ENCODE peak calls at places on chromosomes 5 and 9, in seven cellular contexts. R is SJSA1, J is MV-4-11, I is NT2/D1, F is ovary, N is SJCRH30, X is Karpas-422. A is an unnamed sample.
A peak's percentile ranks its signal among the peaks of the same experiment; 100 is the strongest.

GRCh38 chr5:144011348-144011861 is 159.1 kb downstream of the YIPF5 start:
- DNase-seq in J (no peak), F (no peak), X (no peak), N (no peak), I (peak; percentile 2), R (no peak), A (no peak)

GRCh38 chr5:756171-756570 is 28.4 kb downstream of the ZDHHC11B start:
- DNase-seq in J (no peak), F (no peak), N (no peak), X (peak; percentile 15), R (no peak), I (no peak), A (peak; percentile 76)

GRCh38 chr5:151703780-151704179 is 17.1 kb upstream of the SPARC start:
- DNase-seq in X (no peak), I (no peak), N (no peak), R (no peak), J (no peak), F (no peak), A (no peak)

GRCh38 chr9:34158362-34158869 is 20.4 kb upstream of the UBAP1 start:
- DNase-seq in F (no peak), J (peak; percentile 76), N (no peak), I (no peak), X (no peak), R (peak; percentile 84), A (peak; percentile 86)

GRCh38 chr9:128341435-128341849 is 1.1 kb downstream of the SLC27A4 start:
- DNase-seq in X (peak; percentile 91), F (peak; percentile 51), R (peak; percentile 64), J (peak; percentile 58), N (peak; percentile 83), I (no peak), A (peak; percentile 74)

GRCh38 chr5:151631941-151632340 is 40.8 kb upstream of the FAT2 start:
- DNase-seq in F (no peak), R (no peak), J (no peak), I (no peak), X (no peak), N (no peak), A (no peak)

GRCh38 chr9:91062281-91062680 is 260.7 kb downstream of the SYK start:
- DNase-seq in J (no peak), R (no peak), I (no peak), N (no peak), F (no peak), X (no peak), A (no peak)

GRCh38 chr9:7115606-7116005 is 357.8 kb downstream of the KDM4C start:
- DNase-seq in X (no peak), F (no peak), J (no peak), R (no peak), I (no peak), N (peak; percentile 4), A (no peak)

GRCh38 chr5:151659001-151659754 is 27.5 kb downstream of the SPARC start:
- DNase-seq in F (peak; percentile 92), X (peak; percentile 91), N (peak; percentile 79), I (peak; percentile 77), R (peak; percentile 88), J (peak; percentile 74), A (peak; percentile 88)

GRCh38 chr9:10396641-10397040 is 216.2 kb downstream of the PTPRD start:
- DNase-seq in I (no peak), R (no peak), N (no peak), J (no peak), X (no peak), F (no peak), A (no peak)

GRCh38 chr9:93183663-93184438 is at the start of gene WNK2:
- DNase-seq in I (no peak), F (peak; percentile 60), R (no peak), J (no peak), X (no peak), N (no peak), A (no peak)

GRCh38 chr9:109883623-109884022 is 103.6 kb downstream of the PALM2AKAP2 start:
- DNase-seq in X (no peak), N (no peak), I (no peak), J (no peak), R (no peak), F (no peak), A (no peak)

GRCh38 chr9:127463891-127464290 is 12.6 kb downstream of the LRSAM1 start:
- DNase-seq in F (no peak), J (no peak), N (peak; percentile 65), I (no peak), R (peak; percentile 52), X (no peak), A (no peak)

GRCh38 chr5:78512440-78512839 is 136.1 kb downstream of the LHFPL2 start:
- DNase-seq in X (peak; percentile 76), I (no peak), N (no peak), R (no peak), F (no peak), J (no peak), A (no peak)

GRCh38 chr5:140926903-140927573 is 939 bp downstream of the PCDHAC1 start:
- DNase-seq in R (no peak), N (no peak), J (no peak), I (peak; percentile 18), F (peak; percentile 39), X (no peak), A (peak; percentile 36)

GRCh38 chr9:98860871-98861293 is 53.4 kb downstream of the GALNT12 start:
- DNase-seq in F (peak; percentile 66), J (peak; percentile 39), R (peak; percentile 58), I (peak; percentile 18), X (no peak), N (peak; percentile 81), A (no peak)

GRCh38 chr5:91125916-91126315 is 257.2 kb downstream of the ARRDC3 start:
- DNase-seq in I (no peak), X (no peak), N (no peak), J (no peak), R (no peak), F (no peak), A (no peak)

GRCh38 chr5:157004893-157005551 is 42.0 kb upstream of the TIMD4 start:
- DNase-seq in J (no peak), X (no peak), I (no peak), N (no peak), R (no peak), F (no peak), A (no peak)

GRCh38 chr5:45385321-45386058 is 310.7 kb downstream of the HCN1 start:
- DNase-seq in R (no peak), I (no peak), X (no peak), F (no peak), J (peak; percentile 44), N (peak; percentile 31), A (no peak)

GRCh38 chr5:106269252-106269843 is 1401.4 kb downstream of the EFNA5 start:
- DNase-seq in F (no peak), I (no peak), R (peak; percentile 25), N (no peak), J (no peak), X (no peak), A (no peak)

GRCh38 chr9:108056083-108056804 is 566.7 kb upstream of the KLF4 start:
- DNase-seq in I (no peak), F (no peak), J (peak; percentile 29), N (no peak), X (no peak), R (peak; percentile 38), A (no peak)

GRCh38 chr5:55232985-55233928 is at the start of gene CCNO:
- DNase-seq in J (peak; percentile 5), F (peak; percentile 81), R (peak; percentile 77), I (no peak), X (peak; percentile 95), N (peak; percentile 70), A (peak; percentile 72)

GRCh38 chr9:14515564-14516198 is 177.6 kb downstream of the ZDHHC21 start:
- DNase-seq in F (no peak), R (no peak), I (peak; percentile 52), X (no peak), N (peak; percentile 96), J (no peak), A (peak; percentile 17)

GRCh38 chr5:22372376-22372775 is 480.8 kb downstream of the CDH12 start:
- DNase-seq in J (no peak), R (peak; percentile 26), I (no peak), F (no peak), X (no peak), N (peak; percentile 50), A (no peak)

GRCh38 chr5:17803976-17804375 is 169.7 kb downstream of the TAF11L14 start:
- DNase-seq in R (no peak), X (no peak), F (no peak), J (no peak), N (no peak), I (no peak), A (no peak)

GRCh38 chr9:108014353-108014752 is 524.8 kb upstream of the KLF4 start:
- DNase-seq in I (no peak), X (no peak), R (no peak), F (no peak), N (no peak), J (no peak), A (no peak)

GRCh38 chr5:15522141-15522540 is 22.2 kb downstream of the FBXL7 start:
- DNase-seq in X (no peak), F (no peak), R (no peak), J (no peak), I (no peak), N (peak; percentile 2), A (no peak)

GRCh38 chr9:36820392-36820861 is 213.6 kb downstream of the PAX5 start:
- DNase-seq in J (no peak), X (no peak), R (no peak), I (no peak), F (no peak), N (no peak), A (no peak)

GRCh38 chr9:133129001-133129799 is 8.2 kb upstream of the RALGDS start:
- DNase-seq in I (no peak), N (no peak), X (no peak), R (no peak), J (no peak), F (no peak), A (peak; percentile 57)

GRCh38 chr9:16524823-16525222 is 345.6 kb downstream of the BNC2 start:
- DNase-seq in N (no peak), J (no peak), R (no peak), F (no peak), X (no peak), I (no peak), A (no peak)

GRCh38 chr9:83097633-83098032 is 34.7 kb upstream of the RASEF start:
- DNase-seq in F (no peak), R (no peak), J (no peak), X (no peak), N (no peak), I (no peak), A (no peak)

GRCh38 chr9:96638606-96639364 is 16.3 kb downstream of the PRXL2C start:
- DNase-seq in X (no peak), N (no peak), F (no peak), I (no peak), R (no peak), J (no peak), A (no peak)